ENCODE peak calls at places on chromosome 10, in four cellular contexts. I, V, D and K are unnamed samples. For H3K4me1, the result is how much of the 10 kb centered on the place peaks cover.

GRCh38 chr10:128664729-128665128 is 538.5 kb upstream of the MKI67 start:
- DNase-seq in I (no peak), V (no peak), D (no peak), K (no peak)

GRCh38 chr10:110353244-110354119 is 48.8 kb upstream of the SMNDC1 start:
- DNase-seq in I (peak), V (peak), D (no peak), K (peak)

GRCh38 chr10:17805921-17806577 is 3.1 kb upstream of the MRC1 start:
- DNase-seq in I (peak), V (no peak), D (no peak), K (no peak)

GRCh38 chr10:48945441-48946143 is 6.0 kb upstream of the LRRC18 start:
- DNase-seq in I (no peak), V (no peak), D (no peak), K (no peak)

GRCh38 chr10:60914676-60915075 is 29.3 kb downstream of the RHOBTB1 start:
- DNase-seq in I (no peak), V (no peak), D (no peak), K (no peak)

GRCh38 chr10:102578782-102579181 is 65.5 kb upstream of the TRIM8 start:
- DNase-seq in I (no peak), V (no peak), D (no peak), K (no peak)

GRCh38 chr10:130422366-130423324 is 286.5 kb downstream of the GLRX3 start:
- DNase-seq in I (no peak), V (no peak), D (no peak), K (no peak)

GRCh38 chr10:7507887-7508726 is 97.3 kb upstream of the SFMBT2 start:
- DNase-seq in I (no peak), V (no peak), D (no peak), K (no peak)

GRCh38 chr10:108375691-108376090 is 1211.2 kb upstream of the SORCS1 start:
- DNase-seq in I (no peak), V (no peak), D (no peak), K (no peak)

GRCh38 chr10:48266528-48266927 is 8.0 kb downstream of the FRMPD2 start:
- DNase-seq in I (no peak), V (no peak), D (no peak), K (no peak)

GRCh38 chr10:22321831-22322662 is 1.1 kb downstream of the BMI1 start:
- DNase-seq in I (no peak), V (peak), D (no peak), K (no peak)

GRCh38 chr10:112218960-112219359 is 35.4 kb upstream of the GPAM start:
- DNase-seq in I (no peak), V (no peak), D (no peak), K (no peak)

GRCh38 chr10:3438608-3439007 is 266.0 kb upstream of the PITRM1 start:
- DNase-seq in I (no peak), V (no peak), D (no peak), K (no peak)

GRCh38 chr10:8758029-8758428 is 703.5 kb downstream of the GATA3 start:
- DNase-seq in I (no peak), V (no peak), D (no peak), K (no peak)

GRCh38 chr10:58952747-58953466 is 223.5 kb upstream of the PHYHIPL start:
- DNase-seq in I (peak), V (peak), D (peak), K (peak)

GRCh38 chr10:102919237-102919959 is 1.3 kb downstream of the CNNM2 start:
- DNase-seq in I (no peak), V (no peak), D (peak), K (no peak)

GRCh38 chr10:91562839-91563581 is 69.9 kb downstream of the PPP1R3C start:
- DNase-seq in I (no peak), V (no peak), D (no peak), K (no peak)

GRCh38 chr10:17290226-17290625 is 62.2 kb downstream of the VIM start:
- DNase-seq in I (peak), V (peak), D (no peak), K (peak)

GRCh38 chr10:22464966-22465627 is 119.8 kb downstream of the SPAG6 start:
- DNase-seq in I (no peak), V (no peak), D (no peak), K (no peak)

GRCh38 chr10:79072041-79072441 is 3.3 kb downstream of the ZMIZ1 start:
- DNase-seq in I (no peak), V (no peak), D (no peak), K (no peak)

GRCh38 chr10:73248259-73248724 is 1.2 kb upstream of the DNAJC9 start:
- DNase-seq in I (no peak), V (no peak), D (no peak), K (no peak)

GRCh38 chr10:130786365-130786966 is 525.1 kb downstream of the TCERG1L start:
- DNase-seq in I (no peak), V (no peak), D (no peak), K (no peak)

GRCh38 chr10:3954615-3955014 is 169.6 kb upstream of the KLF6 start:
- DNase-seq in I (no peak), V (no peak), D (no peak), K (no peak)

GRCh38 chr10:32317795-32318194 is 29.2 kb downstream of the EPC1 start:
- DNase-seq in I (no peak), V (no peak), D (no peak), K (no peak)

GRCh38 chr10:19874791-19875190 is 58.6 kb downstream of the PLXDC2 start:
- DNase-seq in I (no peak), V (no peak), D (no peak), K (no peak)

GRCh38 chr10:33336606-33337334 is 2.3 kb upstream of the NRP1 start:
- DNase-seq in I (no peak), V (no peak), D (no peak), K (no peak)

GRCh38 chr10:18610517-18610916 is 40.9 kb downstream of the NSUN6 start:
- DNase-seq in I (peak), V (no peak), D (peak), K (peak)

GRCh38 chr10:27743736-27744477 is 1.7 kb downstream of the MKX start:
- DNase-seq in I (no peak), V (no peak), D (no peak), K (no peak)

GRCh38 chr10:11682267-11682683 is 59.9 kb upstream of the ECHDC3 start:
- DNase-seq in I (no peak), V (no peak), D (no peak), K (no peak)

GRCh38 chr10:11684717-11685645 is 57.2 kb upstream of the ECHDC3 start:
- DNase-seq in I (peak), V (peak), D (no peak), K (peak)

GRCh38 chr10:11682896-11683295 is 59.3 kb upstream of the ECHDC3 start:
- DNase-seq in I (no peak), V (no peak), D (no peak), K (no peak)

GRCh38 chr10:11685787-11686218 is 56.4 kb upstream of the ECHDC3 start:
- DNase-seq in I (peak), V (peak), D (peak), K (no peak)

DNA sequence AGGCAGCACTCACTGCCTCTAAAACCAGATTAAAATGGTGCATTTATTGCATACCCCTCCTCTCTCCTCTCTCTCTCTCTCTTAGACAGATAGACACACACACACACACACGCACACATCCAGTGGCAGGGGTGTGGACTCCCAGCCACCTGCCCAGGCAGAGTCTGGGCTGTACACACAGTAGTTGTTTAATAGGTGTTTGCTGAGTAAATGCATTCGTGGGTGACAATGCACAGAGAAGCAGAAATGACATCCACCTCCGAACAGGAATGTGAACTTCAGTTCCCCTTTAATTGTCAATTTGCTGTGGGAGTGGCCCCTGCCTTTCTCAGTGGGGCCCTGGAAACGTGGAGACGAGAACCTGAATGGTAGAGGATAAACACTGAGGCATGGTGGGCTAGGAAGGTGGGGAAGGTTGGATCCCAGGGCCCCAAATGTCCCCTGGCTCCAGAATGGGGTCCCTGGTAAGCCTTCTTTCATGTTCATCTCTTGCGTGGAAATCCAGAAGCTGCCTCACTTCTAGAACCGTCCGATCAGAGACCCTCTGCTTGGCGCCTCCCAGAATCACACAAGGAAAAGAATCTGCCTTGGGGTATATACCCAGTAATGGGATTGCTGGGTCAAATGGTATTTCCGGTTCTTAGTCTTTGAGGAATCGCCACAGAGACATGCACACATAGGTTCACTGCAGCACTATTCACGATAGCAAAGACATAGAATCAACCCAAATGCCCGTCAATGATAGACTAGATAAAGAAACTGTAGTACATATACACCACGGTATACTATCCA is 58.5 kb upstream of the ECHDC3 start:
- DNase-seq in I (no peak), V (no peak), D (peak), K (no peak)
- H3K4me1 ChIP-seq in I (half or more), V (under half), D (half or more), K (under half)

DNA sequence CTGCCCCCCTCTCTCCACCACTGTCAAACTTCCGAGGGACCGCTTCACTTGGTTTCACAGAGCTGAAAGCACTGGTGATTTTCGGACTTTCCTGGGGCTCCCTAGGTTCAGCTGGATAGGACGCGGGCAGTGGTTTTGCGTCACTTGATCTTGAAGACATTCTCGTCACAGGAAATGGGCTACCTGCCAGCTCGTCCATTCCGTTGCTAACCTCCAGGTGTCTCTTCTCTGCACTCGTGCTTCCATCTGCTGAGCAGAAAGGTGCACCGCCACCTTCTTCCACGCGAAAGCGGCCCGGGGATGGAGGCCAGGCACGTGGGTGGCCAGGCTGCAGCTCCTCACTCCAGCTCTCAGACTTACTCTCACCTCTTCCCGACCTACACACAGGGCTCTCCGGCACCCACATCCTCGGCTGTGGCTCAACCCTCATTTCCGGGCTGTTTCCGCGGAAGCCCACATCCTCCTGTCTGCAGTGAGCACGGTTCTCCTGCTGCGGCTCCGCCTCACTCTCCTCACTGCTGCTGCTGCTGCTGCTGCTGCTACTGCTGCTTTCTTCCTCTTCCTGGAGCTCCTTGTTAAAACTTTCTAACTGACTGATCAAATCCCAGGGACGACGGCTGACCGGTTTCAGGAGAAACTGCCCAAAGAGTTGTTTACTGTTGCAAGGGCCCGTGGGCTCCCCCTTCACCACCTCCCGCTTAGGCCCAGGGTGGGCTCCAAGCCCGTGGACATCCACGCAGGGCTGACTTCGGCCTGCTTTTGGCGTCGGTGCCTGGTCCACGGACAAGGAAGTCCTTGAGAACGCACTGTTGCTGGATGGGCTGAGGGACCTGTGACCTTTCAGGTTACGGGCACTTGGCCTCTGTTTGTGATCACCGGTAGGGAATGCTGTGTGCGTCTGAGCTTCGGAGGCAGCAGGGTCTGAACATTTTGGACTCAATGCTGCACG is 32.1 kb downstream of the JCAD start:
- DNase-seq in I (peak), V (peak), D (no peak), K (no peak)
- TF ChIP-seq CTCF in I (peak), V (peak), D (peak), K (no peak)

DNA sequence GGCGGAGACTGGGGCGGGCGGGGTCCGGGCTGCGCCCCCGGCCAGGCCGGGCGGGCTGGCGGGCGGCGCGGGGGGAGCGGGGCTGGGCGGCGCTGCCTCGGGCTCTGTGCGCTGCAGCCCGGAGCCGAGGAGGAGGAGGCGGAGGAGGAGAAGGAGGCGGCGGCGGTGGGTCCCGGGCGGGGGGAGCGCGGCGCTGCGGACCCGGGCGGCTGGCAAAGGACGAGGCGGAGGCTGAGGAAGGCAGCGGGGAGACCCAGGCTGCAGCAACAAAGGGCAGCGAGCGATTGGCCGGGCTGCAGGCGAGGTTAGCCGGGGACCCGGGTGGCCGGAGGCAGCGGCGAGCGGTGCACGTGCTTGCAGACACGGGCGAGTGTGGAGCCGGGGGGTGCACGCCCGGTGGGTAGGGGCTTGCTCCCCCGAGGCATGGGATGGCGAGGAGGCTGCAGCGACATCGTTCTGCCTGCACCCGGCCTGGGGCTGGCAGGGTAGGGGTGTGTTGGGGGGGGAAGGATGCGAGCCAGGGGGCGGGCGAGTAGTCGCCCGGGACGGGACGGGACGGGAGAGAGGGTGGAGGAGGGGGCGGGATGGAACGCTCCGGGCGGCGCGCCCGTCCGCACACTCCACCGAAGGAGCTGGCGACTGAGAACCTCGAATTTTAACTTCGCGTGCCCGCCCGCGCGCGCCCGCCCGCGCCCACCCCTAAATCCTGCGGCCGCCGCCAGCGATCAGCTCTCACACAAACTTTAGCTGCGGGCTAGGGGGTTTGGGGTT is 844 bp upstream of the KAT6B start:
- DNase-seq in I (no peak), V (no peak), D (no peak), K (no peak)
- TF ChIP-seq TCF7L2 in I (no peak), V (no peak), D (no peak), K (no peak)

DNA sequence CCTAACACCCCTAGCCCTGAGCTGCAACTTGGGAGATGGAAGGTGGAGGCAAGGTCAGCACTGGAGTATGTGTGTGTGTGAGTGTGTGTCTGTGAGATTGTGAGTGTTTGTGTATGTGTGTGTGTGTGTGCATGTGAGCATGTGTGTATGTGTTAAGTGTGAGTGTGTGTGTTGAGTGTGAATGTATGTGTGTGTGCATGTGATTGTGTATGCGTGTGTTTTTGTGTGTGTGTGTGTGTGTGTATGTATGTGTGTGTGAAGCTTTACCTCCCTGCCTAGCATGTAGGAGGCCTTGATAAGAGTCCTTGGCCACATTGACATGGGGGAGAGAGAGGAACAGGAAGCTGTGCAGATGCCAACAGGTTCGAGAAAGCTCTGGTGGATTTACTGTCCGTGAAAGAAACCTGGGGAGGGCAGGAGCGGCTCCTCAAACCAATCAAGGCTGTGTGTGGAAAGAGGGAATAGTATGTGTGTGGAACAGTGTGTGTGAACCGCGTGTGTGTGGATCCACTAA is 9.3 kb downstream of the RASSF4 start:
- DNase-seq in I (no peak), V (no peak), D (no peak), K (no peak)
- H3K4me1 ChIP-seq in I (under half), V (under half), D (half or more), K (under half)

DNA sequence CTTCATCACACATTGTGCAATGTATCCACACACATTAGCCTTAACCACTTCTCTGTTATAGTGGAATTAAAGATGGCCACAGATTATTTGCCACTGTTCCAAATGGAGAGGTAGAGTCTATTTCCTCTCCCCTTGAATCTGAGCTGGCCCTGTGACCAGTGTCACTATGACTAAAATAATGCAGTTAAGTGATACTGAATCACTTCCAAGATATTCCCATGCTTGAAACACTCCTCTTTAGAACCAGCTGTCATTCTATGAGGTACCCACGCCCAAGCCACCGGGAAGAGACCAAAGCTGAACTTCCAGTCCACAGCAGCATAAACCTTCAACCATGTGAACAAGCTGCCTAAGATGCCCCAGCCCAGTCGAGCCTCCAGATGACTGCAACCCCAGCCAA is 2.1 kb upstream of the DHX32 start:
- DNase-seq in I (no peak), V (no peak), D (no peak), K (no peak)
- TF ChIP-seq CTCF in I (no peak), V (no peak), D (no peak), K (no peak)